ENCODE peak calls at places on chromosomes 13 and 19, in nine cellular contexts. O, E, X, C, U, K, N, Y and I are unnamed samples.

GRCh38 chr13:47549219-47549752 is 451.8 kb downstream of the SUCLA2 start:
- DNase-seq in N (peak), U (no peak), E (no peak), K (no peak), Y (no peak), X (no peak), O (no peak), C (no peak), I (no peak)

GRCh38 chr19:14497347-14497921 is 1.5 kb upstream of the GIPC1 start:
- DNase-seq in N (no peak), X (no peak), C (no peak), U (no peak), K (no peak), E (no peak), Y (no peak), O (peak), I (no peak)

GRCh38 chr19:13718733-13719132 is 45.6 kb upstream of the MRI1 start:
- DNase-seq in N (peak), Y (no peak), E (peak), K (peak), U (no peak), O (no peak), X (peak), C (no peak), I (peak)

GRCh38 chr13:74675185-74675584 is 541.0 kb upstream of the KLF12 start:
- DNase-seq in E (peak), N (no peak), X (peak), C (no peak), Y (no peak), O (no peak), K (no peak), U (no peak), I (no peak)

GRCh38 chr13:22194106-22194810 is 523.4 kb downstream of the FGF9 start:
- DNase-seq in O (no peak), N (no peak), U (no peak), E (no peak), X (no peak), Y (no peak), K (no peak), C (no peak), I (no peak)

GRCh38 chr13:27449936-27450828 is at the start of gene MTIF3:
- DNase-seq in Y (peak), E (peak), U (peak), K (peak), C (peak), O (peak), N (peak), X (peak), I (peak)

GRCh38 chr19:56271096-56271495 is 1.5 kb upstream of the EDDM13 start:
- DNase-seq in N (no peak), C (no peak), E (no peak), X (no peak), O (no peak), K (no peak), Y (no peak), U (no peak), I (no peak)

GRCh38 chr19:10114651-10115391 is 3.3 kb downstream of the P2RY11 start:
- DNase-seq in K (peak), U (peak), X (no peak), C (no peak), Y (no peak), E (no peak), N (peak), O (peak), I (no peak)

GRCh38 chr13:29182216-29182615 is 362.1 kb downstream of the MTUS2 start:
- DNase-seq in U (no peak), C (no peak), K (no peak), N (no peak), E (no peak), O (no peak), Y (no peak), X (no peak), I (no peak)

GRCh38 chr13:110455941-110456340 is 105.6 kb downstream of the RAB20 start:
- DNase-seq in X (peak), K (peak), C (peak), E (peak), O (peak), N (peak), Y (peak), U (peak), I (peak)

GRCh38 chr19:45123440-45123850 is 30.5 kb downstream of the PPP1R37 start:
- DNase-seq in K (no peak), N (no peak), X (no peak), C (no peak), Y (no peak), O (no peak), E (peak), U (no peak), I (peak)

GRCh38 chr13:30422056-30422914 is at the start of gene UBE2L5:
- DNase-seq in N (peak), K (peak), O (peak), X (peak), C (peak), Y (peak), U (peak), E (peak), I (peak)

GRCh38 chr13:29954082-29955043 is 103.9 kb upstream of the UBL3 start:
- DNase-seq in C (no peak), Y (peak), K (no peak), X (no peak), N (no peak), U (peak), E (no peak), O (no peak), I (no peak)

GRCh38 chr19:46147791-46148288 is at the start of gene IGFL2:
- DNase-seq in O (no peak), N (no peak), E (peak), Y (no peak), X (peak), K (no peak), C (no peak), U (no peak), I (no peak)

GRCh38 chr19:1910169-1910568 is 5.0 kb downstream of the ADAT3 start:
- DNase-seq in Y (no peak), O (no peak), U (peak), X (no peak), E (no peak), N (no peak), K (peak), C (no peak), I (no peak)

DNA sequence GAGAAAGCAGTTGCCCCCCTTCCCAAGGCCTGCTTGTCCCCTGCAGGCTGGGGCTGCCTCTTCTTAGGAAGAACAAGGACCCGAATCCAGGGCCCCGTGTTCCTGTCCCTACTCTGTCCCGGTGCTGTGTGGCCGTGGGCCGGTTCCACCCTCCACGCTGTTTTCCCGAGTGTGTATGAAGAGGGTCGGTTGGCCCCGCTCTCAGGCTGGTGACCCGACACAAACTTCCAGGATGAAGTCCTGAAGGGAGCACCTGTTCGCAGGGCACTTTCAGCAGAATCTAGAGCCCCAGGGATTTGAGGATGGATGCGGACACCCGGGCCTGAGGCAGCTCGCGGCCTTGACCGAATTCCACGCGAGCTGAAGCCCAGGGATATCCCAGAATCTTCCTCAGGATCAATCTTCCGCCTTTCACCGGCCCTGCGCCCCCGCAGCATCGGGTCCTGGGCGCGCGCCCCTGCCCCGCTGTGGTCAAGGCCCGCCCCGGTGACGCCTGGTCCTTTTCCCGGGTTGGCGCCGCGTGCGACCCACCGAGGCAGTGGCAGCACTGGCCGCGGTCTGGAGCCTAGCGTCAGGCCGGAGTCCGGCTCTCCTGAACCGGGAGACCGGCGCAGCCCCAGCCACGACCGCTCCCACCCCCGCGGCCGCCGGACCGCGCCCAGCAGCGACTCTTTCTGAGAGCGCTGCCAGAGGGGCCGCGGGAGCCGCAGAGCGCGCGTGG is 528 bp upstream of the CHST8 start:
- DNase-seq in K (no peak), E (no peak), U (no peak), Y (no peak), C (no peak), X (no peak), N (no peak), O (no peak), I (peak)
- H3K4me3 ChIP-seq in K (peak), E (no peak), U (peak), Y (no peak), C (no peak), X (no peak), N (no peak), O (no peak), I (peak)

DNA sequence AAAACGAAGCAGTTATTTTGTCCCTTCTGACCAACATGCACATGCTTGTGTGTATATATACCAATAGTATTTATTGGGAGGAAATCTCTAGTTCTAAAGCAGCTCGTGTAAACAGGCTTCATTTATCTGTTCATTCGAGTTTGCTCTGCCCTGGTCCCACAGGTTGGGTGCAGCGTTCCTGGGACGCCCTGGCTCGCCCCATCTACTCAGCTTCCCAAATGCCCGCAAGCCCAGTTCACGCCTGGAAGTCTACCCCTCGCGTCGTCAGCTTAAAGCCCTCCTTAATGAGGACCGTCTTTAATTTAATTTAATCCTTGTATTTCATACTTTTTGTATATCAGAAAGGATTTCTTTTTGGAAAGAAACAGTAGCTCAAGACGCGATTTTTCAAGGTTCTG is 604 bp downstream of the THSD1 start:
- DNase-seq in X (no peak), E (peak), N (no peak), K (peak), U (no peak), Y (no peak), O (no peak), C (no peak), I (no peak)
- H3K4me3 ChIP-seq in X (peak), E (peak), N (no peak), K (peak), U (peak), Y (no peak), O (peak), C (no peak), I (peak)

GRCh38 chr19:36257512-36257876 is 42.6 kb downstream of the ZNF146 start:
- DNase-seq in N (peak), K (peak), C (no peak), E (no peak), O (no peak), U (no peak), X (no peak), Y (no peak), I (no peak)
- H3K4me3 ChIP-seq in N (no peak), K (peak), C (no peak), E (peak), O (peak), U (peak), X (peak), Y (no peak), I (no peak)

GRCh38 chr19:49338023-49338677 is 2.9 kb downstream of the CD37 start:
- DNase-seq in K (no peak), O (peak), Y (no peak), C (peak), E (no peak), N (peak), U (no peak), X (no peak), I (no peak)

GRCh38 chr19:49337267-49338022 is 2.2 kb downstream of the CD37 start:
- DNase-seq in E (no peak), X (no peak), U (no peak), O (no peak), Y (no peak), K (no peak), C (no peak), N (peak), I (no peak)

GRCh38 chr19:49335784-49336481 is 727 bp downstream of the CD37 start:
- DNase-seq in N (no peak), Y (peak), O (peak), U (no peak), K (no peak), C (peak), X (no peak), E (no peak), I (no peak)

GRCh38 chr19:49335071-49335783 is at the start of gene CD37:
- DNase-seq in C (peak), U (peak), E (no peak), O (peak), Y (peak), K (no peak), X (no peak), N (no peak), I (no peak)

DNA sequence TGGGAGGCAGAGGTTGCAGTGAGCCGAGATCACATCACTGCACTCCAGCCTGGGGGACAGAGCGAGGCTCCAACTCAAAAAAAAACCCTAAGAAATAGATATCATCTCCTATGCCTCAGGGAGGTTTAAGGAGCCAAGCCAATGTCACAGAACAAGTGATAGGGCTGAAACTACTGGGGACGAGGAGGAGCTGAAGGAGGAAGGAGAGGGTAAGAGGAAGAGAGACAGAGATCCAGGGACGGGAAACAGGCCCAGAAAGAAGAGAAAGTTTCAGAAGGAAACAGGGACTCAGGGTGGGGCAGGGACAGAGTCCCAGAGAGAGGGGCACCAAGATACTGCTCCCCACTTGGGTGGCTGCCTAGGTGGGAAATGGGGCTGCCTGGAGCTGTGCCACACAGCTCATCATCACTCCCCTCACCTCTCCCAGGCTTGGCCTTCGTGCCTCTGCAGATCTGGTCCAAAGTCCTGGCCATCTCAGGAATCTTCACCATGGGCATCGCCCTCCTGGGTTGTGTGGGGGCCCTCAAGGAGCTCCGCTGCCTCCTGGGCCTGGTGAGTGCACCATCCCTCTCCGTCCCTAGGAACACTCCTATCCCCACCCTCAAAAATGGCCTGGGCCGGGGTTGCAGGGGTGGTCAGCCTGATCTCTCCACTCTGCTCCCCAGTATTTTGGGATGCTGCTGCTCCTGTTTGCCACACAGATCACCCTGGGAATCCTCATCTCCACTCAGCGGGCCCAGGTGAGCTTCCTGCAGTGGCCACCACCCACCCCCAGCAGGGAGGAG is 1.5 kb downstream of the CD37 start:
- DNase-seq in Y (no peak), O (peak), X (no peak), N (no peak), K (no peak), C (no peak), U (no peak), E (no peak), I (no peak)
- H3K4me3 ChIP-seq in Y (no peak), O (peak), X (no peak), N (no peak), K (no peak), C (peak), U (peak), E (no peak), I (no peak)

GRCh38 chr19:4327877-4328242 is 10.8 kb downstream of the STAP2 start:
- DNase-seq in O (no peak), C (no peak), X (no peak), K (no peak), N (no peak), U (no peak), Y (no peak), E (no peak), I (no peak)

GRCh38 chr19:4327252-4327876 is 11.3 kb downstream of the STAP2 start:
- DNase-seq in E (peak), N (peak), Y (peak), U (peak), K (peak), C (peak), X (peak), O (peak), I (no peak)

GRCh38 chr19:4329858-4330257 is 8.8 kb downstream of the STAP2 start:
- DNase-seq in Y (no peak), K (no peak), C (no peak), X (no peak), E (no peak), U (no peak), N (no peak), O (no peak), I (no peak)

GRCh38 chr19:4326837-4327251 is 11.8 kb downstream of the STAP2 start:
- DNase-seq in X (no peak), N (peak), U (no peak), C (no peak), Y (no peak), O (no peak), K (peak), E (no peak), I (no peak)

DNA sequence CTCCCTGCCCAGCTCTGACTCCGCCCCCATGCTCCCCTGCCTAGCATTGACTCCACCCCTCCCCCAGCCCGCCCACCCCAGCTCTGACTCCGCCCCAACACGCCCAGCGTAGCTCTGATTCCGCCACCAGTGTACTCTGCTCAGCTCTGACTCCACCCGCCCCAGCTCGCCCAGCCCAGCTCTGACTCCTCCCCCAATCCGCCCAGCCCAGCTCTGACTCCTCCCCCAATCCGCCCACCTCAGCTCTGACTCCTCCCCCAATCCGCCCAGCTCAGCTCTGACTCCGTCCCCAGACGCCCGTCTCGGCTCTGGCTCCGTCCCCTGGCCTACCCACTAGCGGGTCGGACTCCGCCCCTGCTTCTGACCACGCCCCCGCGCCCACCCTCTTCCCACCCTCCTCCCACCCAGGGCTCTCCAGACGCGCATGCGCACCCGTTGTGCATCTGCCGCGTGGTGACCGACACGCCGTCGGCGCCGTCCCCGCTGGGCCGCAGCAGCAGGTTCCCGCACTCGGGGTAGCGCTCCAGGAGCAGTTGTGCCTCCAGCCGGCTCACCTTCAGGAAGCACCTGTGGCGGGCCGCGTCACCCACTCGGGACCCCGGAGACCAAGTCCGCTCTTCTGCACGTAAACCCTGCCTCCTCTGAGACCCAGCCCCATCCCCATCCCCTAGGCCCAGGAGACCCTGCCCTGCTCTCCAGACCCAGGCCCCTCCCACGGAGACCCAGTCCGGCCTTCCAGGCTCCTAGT is 10.2 kb downstream of the STAP2 start:
- DNase-seq in O (peak), K (peak), N (peak), Y (peak), E (peak), C (peak), X (peak), U (peak), I (peak)
- H3K4me3 ChIP-seq in O (peak), K (peak), N (peak), Y (peak), E (peak), C (no peak), X (no peak), U (peak), I (no peak)